ENCODE peak calls at places on chromosome 4, in four cellular contexts. Q is testis; P is Peyer's patch; L is CD8-positive, alpha-beta T cell. M is an unnamed sample.

GRCh38 chr4:185343726-185344581 is 51.8 kb downstream of the LRP2BP start:
- DNase-seq in L (no peak), Q (no peak), P (no peak), M (no peak)

GRCh38 chr4:159290321-159291030 is 187.6 kb downstream of the RAPGEF2 start:
- DNase-seq in P (no peak), L (no peak), Q (no peak), M (no peak)

GRCh38 chr4:184550476-184550875 is 76.1 kb upstream of the IRF2 start:
- DNase-seq in Q (no peak), P (no peak), L (no peak), M (no peak)

GRCh38 chr4:20192754-20193521 is 58.8 kb upstream of the SLIT2 start:
- DNase-seq in Q (no peak), P (no peak), L (no peak), M (no peak)

GRCh38 chr4:145781306-145781705 is 101.4 kb downstream of the C4orf51 start:
- DNase-seq in P (no peak), L (no peak), Q (no peak), M (no peak)

GRCh38 chr4:7736436-7737267 is 203.0 kb downstream of the AFAP1 start:
- DNase-seq in P (no peak), Q (no peak), L (no peak), M (no peak)

GRCh38 chr4:8547108-8547911 is 32.9 kb upstream of the GPR78 start:
- DNase-seq in Q (no peak), L (no peak), P (no peak), M (peak)

GRCh38 chr4:123478859-123479345 is 82.3 kb downstream of the SPRY1 start:
- DNase-seq in Q (no peak), L (no peak), P (no peak), M (peak)

GRCh38 chr4:129545599-129546278 is 449.8 kb downstream of the C4orf33 start:
- DNase-seq in L (no peak), P (no peak), Q (peak), M (peak)

GRCh38 chr4:91525627-91526026 is 778.1 kb upstream of the GRID2 start:
- DNase-seq in P (no peak), L (no peak), Q (no peak), M (no peak)

GRCh38 chr4:153335665-153336064 is 8.8 kb upstream of the MND1 start:
- DNase-seq in P (no peak), L (no peak), Q (no peak), M (peak)

GRCh38 chr4:171478181-171478580 is 335.0 kb upstream of the GALNTL6 start:
- DNase-seq in L (no peak), P (no peak), Q (no peak), M (no peak)

GRCh38 chr4:184732126-184732525 is 1.8 kb downstream of the CENPU start:
- DNase-seq in P (no peak), L (no peak), Q (no peak), M (peak)

GRCh38 chr4:5719329-5720055 is 8.5 kb downstream of the EVC start:
- DNase-seq in Q (no peak), P (no peak), L (no peak), M (no peak)

GRCh38 chr4:47498899-47499298 is 13.8 kb downstream of the ATP10D start:
- DNase-seq in P (no peak), L (no peak), Q (no peak), M (no peak)
- H3K27ac ChIP-seq in P (no peak), L (no peak), Q (no peak), M (no peak)

GRCh38 chr4:54233128-54233696 is 4.1 kb downstream of the PDGFRA start:
- DNase-seq in L (peak), Q (peak), P (peak), M (peak)

GRCh38 chr4:54231419-54232150 is 2.5 kb downstream of the PDGFRA start:
- DNase-seq in P (no peak), Q (peak), L (no peak), M (no peak)

GRCh38 chr4:54233697-54234496 is 4.8 kb downstream of the PDGFRA start:
- DNase-seq in P (peak), L (peak), Q (peak), M (no peak)

GRCh38 chr4:54232151-54232688 is 3.1 kb downstream of the PDGFRA start:
- DNase-seq in L (no peak), P (no peak), Q (no peak), M (no peak)

GRCh38 chr4:54234497-54235205 is 5.6 kb downstream of the PDGFRA start:
- DNase-seq in P (no peak), L (no peak), Q (no peak), M (no peak)
- H3K27ac ChIP-seq in P (no peak), L (no peak), Q (no peak), M (no peak)

DNA sequence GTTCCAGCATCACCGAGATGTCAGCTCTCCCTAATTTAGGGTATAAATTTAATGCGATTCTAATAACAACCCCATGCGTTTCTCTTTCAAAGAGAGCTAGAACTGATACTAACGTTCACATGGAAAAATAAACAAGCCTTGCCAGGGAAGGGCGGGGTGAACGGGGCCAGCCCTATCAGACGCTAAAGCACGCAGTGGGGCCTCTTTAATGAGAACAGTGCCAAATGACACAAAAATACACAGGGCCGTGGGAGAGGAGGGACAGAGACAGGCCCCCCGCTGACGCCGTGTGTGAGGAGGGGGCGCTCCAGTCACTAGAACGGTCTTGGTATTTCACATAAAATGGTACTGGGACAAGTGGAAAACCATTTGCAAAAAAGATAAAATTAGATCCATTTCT is 21.3 kb upstream of the ADRA2C start:
- DNase-seq in L (no peak), Q (no peak), P (no peak), M (no peak)
- H3K27ac ChIP-seq in L (no peak), Q (no peak), P (no peak), M (no peak)

GRCh38 chr4:71186257-71186565 is 152.6 kb upstream of the SLC4A4 start:
- DNase-seq in L (no peak), Q (no peak), P (no peak), M (no peak)
- H3K27ac ChIP-seq in L (no peak), Q (no peak), P (peak), M (no peak)

DNA sequence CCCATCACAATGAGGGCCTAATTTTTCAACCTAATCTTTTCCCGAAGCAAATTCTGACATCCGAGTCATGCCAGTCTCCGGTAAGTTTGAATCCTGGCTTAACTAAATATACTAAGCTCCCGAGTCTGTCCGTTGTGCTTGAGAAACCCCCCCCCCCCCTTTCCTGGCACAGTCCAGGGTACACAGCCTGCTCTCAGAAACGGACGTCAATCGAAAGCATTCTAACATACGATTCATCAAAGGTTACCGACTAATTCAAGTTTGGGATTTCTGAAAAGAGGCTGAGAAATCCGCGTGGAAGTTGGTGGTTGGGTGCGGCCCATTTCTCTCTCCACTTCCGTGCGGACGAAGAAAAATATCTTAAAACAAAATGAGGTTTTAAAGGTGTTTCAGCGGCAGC is 616 bp downstream of the SDAD1 start:
- DNase-seq in P (no peak), L (no peak), Q (no peak), M (no peak)
- H3K27ac ChIP-seq in P (peak), L (peak), Q (peak), M (peak)

GRCh38 chr4:80876810-80877209 is 153.7 kb upstream of the BMP3 start:
- DNase-seq in P (no peak), L (no peak), Q (no peak), M (no peak)
- H3K27ac ChIP-seq in P (no peak), L (no peak), Q (no peak), M (no peak)

GRCh38 chr4:138512766-138513165 is 270.6 kb upstream of the SLC7A11 start:
- DNase-seq in L (no peak), P (no peak), Q (no peak), M (no peak)
- H3K27ac ChIP-seq in L (no peak), P (no peak), Q (no peak), M (no peak)

GRCh38 chr4:76074995-76075600 is 589 bp downstream of the ART3 start:
- DNase-seq in P (no peak), L (no peak), Q (no peak), M (no peak)
- H3K27ac ChIP-seq in P (no peak), L (no peak), Q (no peak), M (no peak)

GRCh38 chr4:17961249-17961648 is 60.3 kb downstream of the LCORL start:
- DNase-seq in L (no peak), P (no peak), Q (no peak), M (no peak)

GRCh38 chr4:17962171-17962570 is 59.4 kb downstream of the LCORL start:
- DNase-seq in Q (no peak), L (no peak), P (no peak), M (no peak)

GRCh38 chr4:17957689-17958088 is 63.9 kb downstream of the LCORL start:
- DNase-seq in Q (no peak), L (no peak), P (no peak), M (no peak)

GRCh38 chr4:17956245-17956644 is 65.3 kb downstream of the LCORL start:
- DNase-seq in Q (no peak), P (no peak), L (no peak), M (no peak)

DNA sequence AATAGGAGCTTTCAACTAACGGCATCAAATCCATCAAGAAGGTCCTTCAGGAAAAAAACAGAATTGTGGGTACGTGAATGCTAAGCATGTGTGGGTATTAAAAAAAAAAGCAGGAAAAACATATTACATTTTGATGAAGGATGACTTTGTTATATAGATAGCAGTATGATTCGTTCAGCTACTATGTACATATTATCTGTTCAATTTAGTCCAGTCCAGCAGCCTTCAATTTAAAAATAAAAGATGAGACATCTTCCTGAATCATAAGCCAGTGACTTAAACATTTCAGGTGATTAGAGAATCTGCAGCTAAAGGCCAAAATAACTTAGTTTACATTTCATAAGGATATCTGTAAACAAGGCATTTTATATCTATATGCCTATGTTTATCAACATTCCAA is 63.4 kb downstream of the LCORL start:
- DNase-seq in P (no peak), Q (no peak), L (no peak), M (no peak)
- H3K27ac ChIP-seq in P (no peak), Q (no peak), L (no peak), M (no peak)

GRCh38 chr4:26197018-26197779 is 123.6 kb upstream of the RBPJ start:
- DNase-seq in P (peak), Q (no peak), L (peak), M (peak)
- H3K27ac ChIP-seq in P (peak), Q (no peak), L (no peak), M (peak)